ENCODE peak calls at places on chromosomes 5 and 9, in six cellular contexts. One of them, this sample, is unnamed.

GRCh38 chr9:85742630-85742928 is 825 bp upstream of the AGTPBP1 start:
- DNase-seq in PC-9: no peak
- DNase-seq in MCF 10A: peak; percentile 66
- DNase-seq in dorsolateral prefrontal cortex: no peak
- DNase-seq in endothelial cell: no peak
- DNase-seq in A549: peak; percentile 20
- DNase-seq in this sample: no peak

GRCh38 chr9:136667940-136668760 is 5.4 kb downstream of the EGFL7 start:
- DNase-seq in PC-9: no peak
- DNase-seq in MCF 10A: no peak
- DNase-seq in dorsolateral prefrontal cortex: no peak
- DNase-seq in endothelial cell: no peak
- DNase-seq in A549: no peak
- DNase-seq in this sample: no peak

GRCh38 chr5:133331866-133332731 is 280.2 kb downstream of the FSTL4 start:
- DNase-seq in PC-9: no peak
- DNase-seq in MCF 10A: no peak
- DNase-seq in dorsolateral prefrontal cortex: no peak
- DNase-seq in endothelial cell: no peak
- DNase-seq in A549: no peak
- DNase-seq in this sample: no peak

GRCh38 chr9:5688109-5688508 is 59.2 kb downstream of the RIC1 start:
- DNase-seq in PC-9: no peak
- DNase-seq in MCF 10A: peak; percentile 54
- DNase-seq in dorsolateral prefrontal cortex: no peak
- DNase-seq in endothelial cell: no peak
- DNase-seq in A549: peak; percentile 6
- DNase-seq in this sample: no peak

GRCh38 chr5:7902201-7902600 is 33.3 kb downstream of the MTRR start:
- DNase-seq in PC-9: no peak
- DNase-seq in MCF 10A: no peak
- DNase-seq in dorsolateral prefrontal cortex: no peak
- DNase-seq in endothelial cell: no peak
- DNase-seq in A549: no peak
- DNase-seq in this sample: no peak

GRCh38 chr5:8686707-8687106 is 817.8 kb downstream of the MTRR start:
- DNase-seq in PC-9: no peak
- DNase-seq in MCF 10A: no peak
- DNase-seq in dorsolateral prefrontal cortex: no peak
- DNase-seq in endothelial cell: no peak
- DNase-seq in A549: no peak
- DNase-seq in this sample: no peak

GRCh38 chr9:70607926-70608325 is 193.5 kb upstream of the KLF9 start:
- DNase-seq in PC-9: no peak
- DNase-seq in MCF 10A: no peak
- DNase-seq in dorsolateral prefrontal cortex: no peak
- DNase-seq in endothelial cell: no peak
- DNase-seq in A549: no peak
- DNase-seq in this sample: no peak

GRCh38 chr5:96220610-96221390 is 212.2 kb downstream of the PCSK1 start:
- DNase-seq in PC-9: no peak
- DNase-seq in MCF 10A: peak; percentile 53
- DNase-seq in dorsolateral prefrontal cortex: no peak
- DNase-seq in endothelial cell: no peak
- DNase-seq in A549: no peak
- DNase-seq in this sample: no peak

GRCh38 chr5:156893517-156893916 is 43.4 kb downstream of the PPP1R2B start:
- DNase-seq in PC-9: no peak
- DNase-seq in MCF 10A: no peak
- DNase-seq in dorsolateral prefrontal cortex: no peak
- DNase-seq in endothelial cell: no peak
- DNase-seq in A549: no peak
- DNase-seq in this sample: no peak

GRCh38 chr9:128972956-128973355 is 25.5 kb downstream of the NUP188 start:
- DNase-seq in PC-9: peak; percentile 8
- DNase-seq in MCF 10A: peak; percentile 54
- DNase-seq in dorsolateral prefrontal cortex: no peak
- DNase-seq in endothelial cell: no peak
- DNase-seq in A549: peak; percentile 23
- DNase-seq in this sample: no peak

GRCh38 chr5:35345222-35345621 is 114.9 kb upstream of the PRLR start:
- DNase-seq in PC-9: no peak
- DNase-seq in MCF 10A: peak; percentile 16
- DNase-seq in dorsolateral prefrontal cortex: no peak
- DNase-seq in endothelial cell: no peak
- DNase-seq in A549: peak; percentile 10
- DNase-seq in this sample: no peak

GRCh38 chr9:34809504-34810186 is 99.7 kb upstream of the CCL21 start:
- DNase-seq in PC-9: no peak
- DNase-seq in MCF 10A: no peak
- DNase-seq in dorsolateral prefrontal cortex: no peak
- DNase-seq in endothelial cell: peak; percentile 48
- DNase-seq in A549: peak; percentile 8
- DNase-seq in this sample: peak; percentile 23

GRCh38 chr9:109117856-109118801 is 1.6 kb downstream of the TMEM245 start:
- DNase-seq in PC-9: no peak
- DNase-seq in MCF 10A: peak; percentile 89
- DNase-seq in dorsolateral prefrontal cortex: no peak
- DNase-seq in endothelial cell: no peak
- DNase-seq in A549: peak; percentile 72
- DNase-seq in this sample: no peak

GRCh38 chr5:124962735-124963134 is 216.3 kb upstream of the ZNF608 start:
- DNase-seq in PC-9: no peak
- DNase-seq in MCF 10A: no peak
- DNase-seq in dorsolateral prefrontal cortex: no peak
- DNase-seq in endothelial cell: no peak
- DNase-seq in A549: no peak
- DNase-seq in this sample: no peak

GRCh38 chr9:93565089-93565488 is 11.3 kb upstream of the PHF2 start:
- DNase-seq in PC-9: no peak
- DNase-seq in MCF 10A: no peak
- DNase-seq in dorsolateral prefrontal cortex: no peak
- DNase-seq in endothelial cell: no peak
- DNase-seq in A549: no peak
- DNase-seq in this sample: no peak

GRCh38 chr5:136730426-136730825 is 365.1 kb upstream of the TRPC7 start:
- DNase-seq in PC-9: peak; percentile 48
- DNase-seq in MCF 10A: peak; percentile 10
- DNase-seq in dorsolateral prefrontal cortex: no peak
- DNase-seq in endothelial cell: no peak
- DNase-seq in A549: no peak
- DNase-seq in this sample: no peak

GRCh38 chr9:108673386-108673785 is 182.4 kb downstream of the ACTL7B start:
- DNase-seq in PC-9: no peak
- DNase-seq in MCF 10A: peak; percentile 35
- DNase-seq in dorsolateral prefrontal cortex: no peak
- DNase-seq in endothelial cell: no peak
- DNase-seq in A549: no peak
- DNase-seq in this sample: no peak

GRCh38 chr9:107282759-107283620 is at the start of gene RAD23B:
- DNase-seq in PC-9: peak; percentile 99
- DNase-seq in MCF 10A: peak; percentile 98
- DNase-seq in dorsolateral prefrontal cortex: peak; percentile 98
- DNase-seq in endothelial cell: peak; percentile 99
- DNase-seq in A549: peak; percentile 98
- DNase-seq in this sample: peak; percentile 98

GRCh38 chr5:61572959-61573358 is 240.9 kb downstream of the ZSWIM6 start:
- DNase-seq in PC-9: no peak
- DNase-seq in MCF 10A: no peak
- DNase-seq in dorsolateral prefrontal cortex: no peak
- DNase-seq in endothelial cell: no peak
- DNase-seq in A549: no peak
- DNase-seq in this sample: no peak

GRCh38 chr9:38389313-38389712 is 3.2 kb upstream of the ALDH1B1 start:
- DNase-seq in PC-9: no peak
- DNase-seq in MCF 10A: no peak
- DNase-seq in dorsolateral prefrontal cortex: no peak
- DNase-seq in endothelial cell: no peak
- DNase-seq in A549: no peak
- DNase-seq in this sample: no peak

GRCh38 chr9:19513671-19514275 is 105.0 kb downstream of the ACER2 start:
- DNase-seq in PC-9: no peak
- DNase-seq in MCF 10A: no peak
- DNase-seq in dorsolateral prefrontal cortex: no peak
- DNase-seq in endothelial cell: no peak
- DNase-seq in A549: no peak
- DNase-seq in this sample: no peak

GRCh38 chr9:19516348-19516747 is 107.5 kb downstream of the ACER2 start:
- DNase-seq in PC-9: no peak
- DNase-seq in MCF 10A: no peak
- DNase-seq in dorsolateral prefrontal cortex: no peak
- DNase-seq in endothelial cell: no peak
- DNase-seq in A549: no peak
- DNase-seq in this sample: no peak

GRCh38 chr9:19521205-19521604 is 112.4 kb downstream of the ACER2 start:
- DNase-seq in PC-9: no peak
- DNase-seq in MCF 10A: no peak
- DNase-seq in dorsolateral prefrontal cortex: no peak
- DNase-seq in endothelial cell: no peak
- DNase-seq in A549: no peak
- DNase-seq in this sample: no peak

GRCh38 chr9:19512432-19512831 is 103.6 kb downstream of the ACER2 start:
- DNase-seq in PC-9: no peak
- DNase-seq in MCF 10A: no peak
- DNase-seq in dorsolateral prefrontal cortex: no peak
- DNase-seq in endothelial cell: no peak
- DNase-seq in A549: no peak
- DNase-seq in this sample: no peak

DNA sequence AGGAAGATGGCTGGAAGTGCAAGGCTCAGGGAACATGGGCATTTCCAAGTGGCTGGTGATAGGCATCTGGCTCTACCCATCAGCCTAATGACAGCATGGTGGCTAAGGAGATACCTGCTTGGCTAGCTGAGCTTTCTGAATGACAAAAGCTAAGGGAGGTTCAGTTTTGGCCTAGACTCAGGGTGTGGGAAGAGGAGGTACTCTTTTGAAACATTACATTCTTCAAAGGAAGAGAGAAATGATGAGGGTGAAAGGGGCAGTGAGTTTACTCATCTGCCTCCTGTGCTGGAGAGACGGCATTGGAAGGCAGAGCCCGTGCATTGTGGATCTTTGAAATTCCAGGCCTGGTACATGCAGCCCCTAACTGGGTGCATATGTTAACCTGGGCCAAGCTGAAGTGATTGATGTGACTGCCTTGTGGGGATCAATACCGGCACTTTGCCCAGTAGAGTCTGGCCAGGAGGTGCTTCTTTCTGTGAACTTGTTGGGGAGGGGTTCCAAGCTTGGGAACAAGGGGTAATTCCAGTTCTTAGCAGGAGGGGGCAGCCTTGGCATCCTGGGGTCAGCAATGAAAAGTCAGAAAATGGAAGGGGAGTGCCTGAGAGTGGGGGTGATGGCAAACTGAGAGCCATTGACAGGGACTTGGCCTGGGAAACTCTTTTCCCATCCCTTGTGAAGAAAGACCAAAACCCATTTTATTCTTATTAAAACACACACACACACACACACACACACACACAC is 108.6 kb downstream of the ACER2 start:
- DNase-seq in PC-9: no peak
- DNase-seq in MCF 10A: peak; percentile 20
- DNase-seq in dorsolateral prefrontal cortex: no peak
- DNase-seq in endothelial cell: peak; percentile 58
- DNase-seq in A549: no peak
- DNase-seq in this sample: no peak
- TF ChIP-seq CTCF in PC-9: no peak
- TF ChIP-seq CTCF in MCF 10A: no peak
- TF ChIP-seq CTCF in dorsolateral prefrontal cortex: no peak
- TF ChIP-seq CTCF in endothelial cell: peak; percentile 43
- TF ChIP-seq CTCF in A549: no peak
- TF ChIP-seq CTCF in this sample: peak; percentile 42

GRCh38 chr9:133342083-133342406 is 5.9 kb downstream of the MED22 start:
- DNase-seq in PC-9: no peak
- DNase-seq in MCF 10A: no peak
- DNase-seq in dorsolateral prefrontal cortex: no peak
- DNase-seq in endothelial cell: peak; percentile 41
- DNase-seq in A549: no peak
- DNase-seq in this sample: no peak
- TF ChIP-seq CTCF in PC-9: no peak
- TF ChIP-seq CTCF in MCF 10A: peak; percentile 8
- TF ChIP-seq CTCF in dorsolateral prefrontal cortex: no peak
- TF ChIP-seq CTCF in endothelial cell: no peak
- TF ChIP-seq CTCF in A549: no peak
- TF ChIP-seq CTCF in this sample: no peak

DNA sequence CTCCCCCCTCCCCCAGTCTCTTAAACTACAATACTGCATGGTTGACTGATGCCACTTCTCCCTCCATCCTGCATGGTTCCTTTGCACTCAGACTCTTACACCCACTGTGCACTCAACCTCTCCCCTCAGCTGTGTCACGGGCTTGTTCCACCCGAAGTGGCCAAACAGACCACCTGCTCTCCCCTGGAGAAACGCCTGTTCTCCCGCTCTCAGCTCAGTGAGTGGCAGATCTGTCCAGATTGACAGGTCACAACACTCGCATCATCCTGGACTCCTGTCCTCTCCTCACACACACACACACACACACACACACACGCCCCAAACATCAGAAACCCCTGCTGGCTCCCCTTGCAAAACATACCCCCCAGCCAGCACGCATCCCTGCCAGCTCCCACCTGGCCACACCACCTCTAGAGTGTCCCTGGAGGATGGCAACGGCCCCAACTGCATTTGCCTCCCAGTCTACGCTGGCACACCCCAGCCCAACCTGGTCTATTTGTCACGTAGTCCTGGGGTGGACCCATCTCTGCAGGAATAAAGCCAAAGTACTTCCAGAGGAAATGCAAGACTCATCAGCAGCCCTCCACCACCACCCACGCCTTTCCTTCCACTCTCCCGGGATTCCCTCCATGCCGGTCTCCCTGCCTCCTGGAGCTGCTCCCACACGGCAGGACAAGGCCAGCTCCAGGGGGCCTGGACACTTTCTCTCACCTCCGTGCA is 2.9 kb downstream of the OR2V1 start:
- DNase-seq in PC-9: no peak
- DNase-seq in MCF 10A: no peak
- DNase-seq in dorsolateral prefrontal cortex: no peak
- DNase-seq in endothelial cell: no peak
- DNase-seq in A549: no peak
- DNase-seq in this sample: no peak
- TF ChIP-seq CTCF in PC-9: no peak
- TF ChIP-seq CTCF in MCF 10A: no peak
- TF ChIP-seq CTCF in dorsolateral prefrontal cortex: no peak
- TF ChIP-seq CTCF in endothelial cell: no peak
- TF ChIP-seq CTCF in A549: no peak
- TF ChIP-seq CTCF in this sample: no peak

GRCh38 chr9:127345566-127345965 is 51.4 kb upstream of the SLC2A8 start:
- DNase-seq in PC-9: no peak
- DNase-seq in MCF 10A: no peak
- DNase-seq in dorsolateral prefrontal cortex: no peak
- DNase-seq in endothelial cell: no peak
- DNase-seq in A549: no peak
- DNase-seq in this sample: no peak

GRCh38 chr9:127349483-127350127 is 47.4 kb upstream of the SLC2A8 start:
- DNase-seq in PC-9: no peak
- DNase-seq in MCF 10A: no peak
- DNase-seq in dorsolateral prefrontal cortex: no peak
- DNase-seq in endothelial cell: no peak
- DNase-seq in A549: no peak
- DNase-seq in this sample: no peak

GRCh38 chr9:127346584-127346983 is 50.4 kb upstream of the SLC2A8 start:
- DNase-seq in PC-9: no peak
- DNase-seq in MCF 10A: no peak
- DNase-seq in dorsolateral prefrontal cortex: no peak
- DNase-seq in endothelial cell: peak; percentile 19
- DNase-seq in A549: no peak
- DNase-seq in this sample: no peak

GRCh38 chr9:127351182-127352166 is 45.5 kb upstream of the SLC2A8 start:
- DNase-seq in PC-9: no peak
- DNase-seq in MCF 10A: no peak
- DNase-seq in dorsolateral prefrontal cortex: no peak
- DNase-seq in endothelial cell: no peak
- DNase-seq in A549: no peak
- DNase-seq in this sample: no peak

GRCh38 chr9:127347831-127348699 is 48.9 kb upstream of the SLC2A8 start:
- DNase-seq in PC-9: peak; percentile 16
- DNase-seq in MCF 10A: peak; percentile 38
- DNase-seq in dorsolateral prefrontal cortex: no peak
- DNase-seq in endothelial cell: peak; percentile 16
- DNase-seq in A549: peak; percentile 71
- DNase-seq in this sample: no peak
- TF ChIP-seq CTCF in PC-9: peak; percentile 62
- TF ChIP-seq CTCF in MCF 10A: peak; percentile 41
- TF ChIP-seq CTCF in dorsolateral prefrontal cortex: peak; percentile 54
- TF ChIP-seq CTCF in endothelial cell: no peak
- TF ChIP-seq CTCF in A549: peak; percentile 73
- TF ChIP-seq CTCF in this sample: peak; percentile 30

This sample was measured in progenitor cell of endocrine pancreas.